ENCODE peak calls at places on chromosomes 16 and 17, in seven cellular contexts. X, U, V, E, R, O and P are unnamed samples.

GRCh38 chr16:22091721-22092120 is 620 bp upstream of the VWA3A start:
- DNase-seq in U (no peak), O (no peak), R (no peak), X (no peak), V (no peak), E (no peak), P (no peak)

GRCh38 chr16:49127103-49127502 is 154.5 kb downstream of the CBLN1 start:
- DNase-seq in U (no peak), O (no peak), V (no peak), X (no peak), E (no peak), R (no peak), P (peak)

GRCh38 chr17:3583456-3583855 is 25.8 kb downstream of the TRPV1 start:
- DNase-seq in R (no peak), O (no peak), V (no peak), X (no peak), U (no peak), E (no peak), P (no peak)

GRCh38 chr16:15772579-15773293 is 84.1 kb downstream of the MYH11 start:
- DNase-seq in V (no peak), E (no peak), X (no peak), U (no peak), R (no peak), O (no peak), P (no peak)

GRCh38 chr17:74960739-74961342 is 11.7 kb downstream of the HID1 start:
- DNase-seq in V (no peak), E (peak), R (no peak), U (no peak), O (no peak), X (peak), P (no peak)

GRCh38 chr17:68456529-68457167 is 648 bp downstream of the WIPI1 start:
- DNase-seq in E (no peak), O (peak), X (no peak), R (peak), V (no peak), U (no peak), P (peak)

GRCh38 chr16:54282202-54282922 is 4.2 kb downstream of the IRX3 start:
- DNase-seq in E (peak), O (peak), R (no peak), U (no peak), X (peak), V (no peak), P (peak)

GRCh38 chr16:70740174-70740918 is 54.5 kb upstream of the MTSS2 start:
- DNase-seq in R (no peak), X (no peak), E (no peak), V (no peak), U (no peak), O (no peak), P (no peak)

GRCh38 chr17:45976755-45977505 is 22.1 kb upstream of the STH start:
- DNase-seq in U (no peak), E (no peak), R (no peak), V (no peak), O (peak), X (no peak), P (no peak)

GRCh38 chr16:67186550-67186950 is 2.8 kb upstream of the MATCAP1 start:
- DNase-seq in X (no peak), E (no peak), O (no peak), V (no peak), U (no peak), R (no peak), P (no peak)

GRCh38 chr17:39152134-39152884 is 872 bp upstream of the PLXDC1 start:
- DNase-seq in O (no peak), X (no peak), U (peak), R (no peak), E (peak), V (no peak), P (peak)

GRCh38 chr16:12092347-12092882 is 115.9 kb downstream of the SNX29 start:
- DNase-seq in X (no peak), R (no peak), V (no peak), E (no peak), U (no peak), O (no peak), P (no peak)

GRCh38 chr17:8189041-8189710 is 804 bp downstream of the BORCS6 start:
- DNase-seq in E (peak), R (no peak), U (peak), O (no peak), X (peak), V (peak), P (peak)

GRCh38 chr16:84237994-84238750 is 1.6 kb downstream of the KCNG4 start:
- DNase-seq in E (no peak), U (no peak), O (no peak), X (no peak), V (no peak), R (no peak), P (peak)

GRCh38 chr17:78719630-78720298 is 62.3 kb downstream of the CYTH1 start:
- DNase-seq in O (no peak), E (no peak), V (no peak), U (no peak), X (no peak), R (no peak), P (no peak)

GRCh38 chr17:64176556-64176955 is 46.6 kb upstream of the ERN1 start:
- DNase-seq in U (no peak), O (no peak), V (no peak), X (no peak), E (no peak), R (no peak), P (peak)

GRCh38 chr16:53434436-53435065 is at the start of gene RBL2:
- DNase-seq in R (peak), O (peak), E (peak), U (peak), V (peak), X (peak), P (peak)